ENCODE peak calls at places on chromosomes 4 and X, in six cellular contexts. K is SJCRH30, Q is SJSA1, J is A549, V is cardiac muscle cell, Z is pancreas. Y is an unnamed sample. For H3K9me3, the result is how much of the 10 kb centered on the place peaks cover.

GRCh38 chrX:119647552-119648420 is 41.6 kb upstream of the NKRF start:
- DNase-seq in K (no peak), Q (no peak), J (no peak), V (no peak), Z (no peak), Y (peak)

GRCh38 chrX:40170830-40171512 is 73.2 kb upstream of the BCOR start:
- DNase-seq in K (no peak), Q (peak), J (no peak), V (peak), Z (no peak), Y (no peak)

GRCh38 chrX:50157545-50158125 is 43.2 kb downstream of the AKAP4 start:
- DNase-seq in K (peak), Q (peak), J (no peak), V (no peak), Z (peak), Y (no peak)

GRCh38 chrX:9135901-9136510 is 102.1 kb upstream of the FAM9B start:
- DNase-seq in K (no peak), Q (no peak), J (no peak), V (no peak), Z (no peak), Y (no peak)

GRCh38 chr4:158869761-158870160 is 100.9 kb downstream of the FNIP2 start:
- DNase-seq in K (no peak), Q (no peak), J (no peak), V (no peak), Z (no peak), Y (no peak)

GRCh38 chr4:185016946-185017797 is 1.1 kb upstream of the HELT start:
- DNase-seq in K (no peak), Q (no peak), J (no peak), V (no peak), Z (no peak), Y (no peak)

GRCh38 chr4:30962949-30963348 is 242.8 kb downstream of the PCDH7 start:
- DNase-seq in K (no peak), Q (no peak), J (no peak), V (no peak), Z (no peak), Y (no peak)

GRCh38 chrX:13533726-13534125 is 35.7 kb upstream of the EGFL6 start:
- DNase-seq in K (peak), Q (no peak), J (no peak), V (no peak), Z (no peak), Y (no peak)

GRCh38 chrX:150813922-150814321 is 84.5 kb downstream of the CD99L2 start:
- DNase-seq in K (no peak), Q (no peak), J (no peak), V (no peak), Z (no peak), Y (no peak)

GRCh38 chr4:101332424-101332823 is 14.9 kb downstream of the PPP3CA start:
- DNase-seq in K (no peak), Q (no peak), J (no peak), V (peak), Z (no peak), Y (no peak)

GRCh38 chr4:31343058-31343457 is 622.9 kb downstream of the PCDH7 start:
- DNase-seq in K (no peak), Q (no peak), J (no peak), V (no peak), Z (no peak), Y (no peak)

GRCh38 chrX:74461384-74461783 is 40.1 kb downstream of the SLC16A2 start:
- DNase-seq in K (no peak), Q (no peak), J (no peak), V (no peak), Z (no peak), Y (no peak)

GRCh38 chr4:168528131-168528949 is 31.5 kb downstream of the PALLD start:
- DNase-seq in K (no peak), Q (peak), J (peak), V (no peak), Z (no peak), Y (no peak)

GRCh38 chr4:65046496-65047101 is 623.7 kb downstream of the EPHA5 start:
- DNase-seq in K (peak), Q (no peak), J (no peak), V (peak), Z (no peak), Y (no peak)

GRCh38 chrX:13994104-13994503 is 35.6 kb downstream of the GEMIN8 start:
- DNase-seq in K (no peak), Q (no peak), J (no peak), V (no peak), Z (no peak), Y (no peak)

GRCh38 chrX:45400380-45400779 is 199.7 kb upstream of the DIPK2B start:
- DNase-seq in K (no peak), Q (no peak), J (no peak), V (peak), Z (no peak), Y (no peak)

GRCh38 chr4:152693875-152694274 is 14.1 kb upstream of the TMEM154 start:
- DNase-seq in K (no peak), Q (no peak), J (no peak), V (no peak), Z (no peak), Y (no peak)

GRCh38 chrX:39242187-39242586 is 440.9 kb downstream of the MID1IP1 start:
- DNase-seq in K (peak), Q (no peak), J (peak), V (peak), Z (peak), Y (no peak)

GRCh38 chr4:139684351-139684750 is 18.7 kb downstream of the MGST2 start:
- DNase-seq in K (no peak), Q (no peak), J (no peak), V (no peak), Z (no peak), Y (no peak)

GRCh38 chr4:41205854-41206460 is 8.4 kb downstream of the APBB2 start:
- DNase-seq in K (peak), Q (no peak), J (no peak), V (no peak), Z (no peak), Y (no peak)

GRCh38 chr4:69099910-69100309 is 3.6 kb downstream of the UGT2B7 start:
- DNase-seq in K (no peak), Q (no peak), J (no peak), V (no peak), Z (no peak), Y (no peak)

GRCh38 chr4:69104719-69105275 is 8.5 kb downstream of the UGT2B7 start:
- DNase-seq in K (no peak), Q (no peak), J (no peak), V (no peak), Z (no peak), Y (no peak)
- H3K9me3 ChIP-seq in K (under half), Q (under half), J (under half), V (under half), Z (under half), Y (under half)

DNA sequence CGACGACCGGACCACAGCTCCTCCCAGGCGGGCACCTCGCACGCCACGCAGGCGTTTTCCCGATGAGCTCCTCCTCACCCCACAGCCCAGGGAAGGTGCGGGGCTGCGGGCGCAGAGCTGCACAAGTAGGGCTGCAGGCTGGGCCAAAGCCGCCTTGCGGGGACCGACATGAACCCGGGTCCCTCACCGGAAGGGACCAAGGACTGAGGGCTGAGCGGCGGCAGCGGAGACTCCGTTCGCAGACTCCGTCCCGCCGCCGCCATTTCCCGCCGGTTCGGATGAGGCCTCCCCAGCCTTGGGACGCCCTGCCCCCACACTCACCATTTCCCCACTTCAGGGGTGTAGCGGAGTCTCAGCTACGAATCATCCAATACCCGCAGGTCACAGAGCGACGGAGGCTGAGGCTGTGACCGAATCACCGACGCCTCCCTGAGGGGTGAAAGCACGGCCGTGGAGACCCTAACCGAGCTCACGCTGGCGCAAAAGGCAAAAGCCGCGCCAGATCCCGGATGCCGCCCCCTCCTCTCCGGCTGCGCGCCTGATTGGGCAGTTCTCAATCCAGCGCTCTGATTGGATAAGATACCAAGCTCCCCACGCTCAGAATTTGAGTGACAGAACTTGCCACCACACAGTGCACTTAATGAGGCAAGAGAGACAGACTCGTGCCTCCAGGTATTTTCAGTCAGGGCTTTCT is at the start of gene ZNF732:
- DNase-seq in K (no peak), Q (no peak), J (no peak), V (peak), Z (peak), Y (no peak)
- H3K9me3 ChIP-seq in K (under half), Q (under half), J (under half), V (under half), Z (under half), Y (under half)

DNA sequence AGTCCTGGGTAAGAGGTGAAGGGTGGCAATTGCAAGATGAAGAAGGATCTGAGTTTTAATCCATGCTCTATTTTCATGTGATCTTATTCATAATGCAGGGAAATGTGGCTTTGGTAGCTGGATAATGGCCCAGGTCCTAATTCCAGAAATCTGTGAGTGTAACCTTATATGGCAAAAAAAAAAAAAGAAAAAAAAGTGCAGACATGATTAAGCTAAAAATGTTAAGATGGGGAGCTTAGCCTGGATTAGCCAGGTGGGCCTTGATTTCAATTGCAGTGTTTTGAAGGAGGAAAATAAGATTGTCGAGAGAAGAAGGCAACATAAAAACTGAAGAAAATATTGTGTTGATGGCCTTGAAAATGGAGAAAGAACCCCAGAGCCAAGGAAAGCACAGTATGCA is 867.7 kb upstream of the HS3ST1 start:
- DNase-seq in K (no peak), Q (no peak), J (no peak), V (no peak), Z (no peak), Y (no peak)
- H3K9me3 ChIP-seq in K (under half), Q (under half), J (under half), V (under half), Z (under half), Y (under half)

GRCh38 chrX:20015422-20015821 is 24.6 kb upstream of the BCLAF3 start:
- DNase-seq in K (no peak), Q (no peak), J (no peak), V (no peak), Z (no peak), Y (no peak)

GRCh38 chrX:20007962-20008633 is 17.2 kb upstream of the BCLAF3 start:
- DNase-seq in K (no peak), Q (no peak), J (no peak), V (no peak), Z (no peak), Y (no peak)

GRCh38 chrX:20016618-20016945 is 25.7 kb upstream of the BCLAF3 start:
- DNase-seq in K (no peak), Q (no peak), J (no peak), V (no peak), Z (no peak), Y (no peak)

GRCh38 chrX:20015945-20016617 is 25.2 kb upstream of the BCLAF3 start:
- DNase-seq in K (no peak), Q (no peak), J (no peak), V (no peak), Z (no peak), Y (no peak)

GRCh38 chrX:20011608-20012007 is 20.7 kb upstream of the BCLAF3 start:
- DNase-seq in K (no peak), Q (no peak), J (no peak), V (no peak), Z (no peak), Y (no peak)
- H3K9me3 ChIP-seq in K (under half), Q (under half), J (under half), V (under half), Z (under half), Y (under half)

Y was measured in T-helper 17 cell.